ENCODE peak calls at places on chromosome 3, in seven cellular contexts. N, Z, U, O, M, L and Y are unnamed samples.

GRCh38 chr3:161559177-161559998 is 62.8 kb downstream of the OTOL1 start:
- DNase-seq in O (peak), M (no peak), Z (peak), N (no peak), U (peak), L (no peak), Y (no peak)

GRCh38 chr3:9347887-9348286 is 15.0 kb upstream of the THUMPD3 start:
- DNase-seq in N (no peak), U (no peak), L (no peak), Z (no peak), O (no peak), M (no peak), Y (no peak)

GRCh38 chr3:54122046-54122801 is at the start of gene CACNA2D3:
- DNase-seq in M (no peak), O (no peak), L (no peak), N (no peak), U (peak), Z (no peak), Y (no peak)

GRCh38 chr3:54773251-54773650 is 154.6 kb downstream of the LRTM1 start:
- DNase-seq in O (no peak), N (no peak), M (no peak), Z (no peak), L (no peak), U (no peak), Y (no peak)

GRCh38 chr3:39096775-39097174 is 10.7 kb downstream of the GORASP1 start:
- DNase-seq in U (no peak), N (no peak), L (no peak), M (no peak), O (no peak), Z (no peak), Y (no peak)

GRCh38 chr3:172221550-172221949 is 182.2 kb downstream of the FNDC3B start:
- DNase-seq in U (no peak), M (no peak), L (no peak), O (no peak), Z (no peak), N (no peak), Y (no peak)

GRCh38 chr3:194395201-194395600 is 3.9 kb downstream of the GP5 start:
- DNase-seq in N (no peak), Z (no peak), M (no peak), O (no peak), L (no peak), U (no peak), Y (no peak)

GRCh38 chr3:176974303-176974702 is 223.0 kb downstream of the TBL1XR1 start:
- DNase-seq in L (no peak), U (no peak), M (no peak), N (no peak), Z (no peak), O (no peak), Y (no peak)

GRCh38 chr3:131114201-131114600 is 87.5 kb downstream of the NEK11 start:
- DNase-seq in L (no peak), Z (no peak), M (no peak), U (no peak), N (no peak), O (no peak), Y (no peak)

GRCh38 chr3:53506110-53506762 is 11.8 kb downstream of the CACNA1D start:
- DNase-seq in Z (no peak), U (no peak), L (no peak), N (no peak), O (no peak), M (no peak), Y (no peak)

GRCh38 chr3:151371531-151371930 is 13.0 kb downstream of the P2RY12 start:
- DNase-seq in O (no peak), L (no peak), Z (no peak), M (no peak), N (no peak), U (no peak), Y (no peak)

GRCh38 chr3:128385080-128385832 is 81.4 kb downstream of the DNAJB8 start:
- DNase-seq in L (no peak), O (no peak), Z (peak), N (peak), M (no peak), U (no peak), Y (no peak)

GRCh38 chr3:53074761-53075742 is 29.2 kb upstream of the SFMBT1 start:
- DNase-seq in L (no peak), U (no peak), Z (no peak), M (no peak), N (peak), O (no peak), Y (peak)

GRCh38 chr3:58299839-58300516 is 6.1 kb upstream of the RPP14 start:
- DNase-seq in L (no peak), Z (peak), N (no peak), U (peak), M (no peak), O (peak), Y (no peak)

GRCh38 chr3:38634133-38634532 is 15.4 kb downstream of the SCN5A start:
- DNase-seq in Z (peak), N (no peak), M (no peak), O (no peak), L (no peak), U (no peak), Y (no peak)

GRCh38 chr3:169558371-169558770 is 105.1 kb downstream of the MECOM start:
- DNase-seq in U (no peak), O (no peak), M (no peak), Z (no peak), L (no peak), N (no peak), Y (no peak)

GRCh38 chr3:126568776-126569342 is 10.1 kb upstream of the C3orf22 start:
- DNase-seq in L (no peak), N (no peak), Z (no peak), U (no peak), O (no peak), M (no peak), Y (no peak)

GRCh38 chr3:69353492-69353891 is 32.4 kb downstream of the FRMD4B start:
- DNase-seq in Z (no peak), M (no peak), N (no peak), U (no peak), L (no peak), O (no peak), Y (no peak)

GRCh38 chr3:56889131-56889530 is 87.4 kb upstream of the ARHGEF3 start:
- DNase-seq in U (no peak), M (no peak), O (no peak), L (no peak), N (no peak), Z (no peak), Y (no peak)

GRCh38 chr3:186268616-186269448 is 93.2 kb downstream of the DGKG start:
- DNase-seq in O (peak), L (no peak), U (peak), N (no peak), M (no peak), Z (no peak), Y (no peak)

GRCh38 chr3:114644372-114644771 is 350.5 kb downstream of the TIGIT start:
- DNase-seq in O (no peak), L (no peak), M (no peak), N (no peak), U (no peak), Z (no peak), Y (no peak)

GRCh38 chr3:57079221-57079831 is 18.9 kb downstream of the SPATA12 start:
- DNase-seq in O (no peak), M (no peak), Z (peak), N (peak), L (no peak), U (peak), Y (no peak)

GRCh38 chr3:159928692-159929091 is 59.9 kb upstream of the IL12A start:
- DNase-seq in O (no peak), N (no peak), L (no peak), U (no peak), M (no peak), Z (peak), Y (no peak)

GRCh38 chr3:97821413-97821809 is 400 bp upstream of the CRYBG3 start:
- DNase-seq in U (no peak), L (peak), M (peak), Z (no peak), O (no peak), N (peak), Y (peak)

GRCh38 chr3:23884481-23884880 is 32.3 kb downstream of the NKIRAS1 start:
- DNase-seq in U (no peak), L (no peak), O (peak), M (no peak), Z (no peak), N (no peak), Y (no peak)

GRCh38 chr3:29758108-29759020 is 477.5 kb downstream of the RBMS3 start:
- DNase-seq in N (no peak), L (no peak), M (no peak), Z (no peak), O (no peak), U (no peak), Y (no peak)

GRCh38 chr3:133965033-133965570 is 64.6 kb downstream of the SLCO2A1 start:
- DNase-seq in N (no peak), U (no peak), L (no peak), M (no peak), O (no peak), Z (no peak), Y (no peak)

GRCh38 chr3:9384141-9384828 is 13.1 kb upstream of the SETD5 start:
- DNase-seq in M (no peak), O (no peak), N (no peak), L (no peak), U (no peak), Z (no peak), Y (no peak)

GRCh38 chr3:94082412-94082937 is 19.6 kb downstream of the NSUN3 start:
- DNase-seq in L (no peak), O (no peak), U (no peak), M (no peak), Z (no peak), N (no peak), Y (no peak)

GRCh38 chr3:184295771-184296170 is 3.3 kb upstream of the PSMD2 start:
- DNase-seq in U (no peak), Z (no peak), L (no peak), M (no peak), O (no peak), N (no peak), Y (no peak)

GRCh38 chr3:157501863-157502262 is 1.4 kb downstream of the VEPH1 start:
- DNase-seq in O (no peak), Z (no peak), M (no peak), U (peak), L (no peak), N (no peak), Y (no peak)